ENCODE peak calls at places on chromosome 3, in ten cellular contexts. M, R, A, H, Q, P, O, F, C and L are unnamed samples.

GRCh38 chr3:193944161-193944884 is 191.6 kb upstream of the HES1 start:
- DNase-seq in O (no peak), H (no peak), C (no peak), Q (no peak), P (no peak), M (no peak), A (no peak), R (no peak), F (no peak), L (no peak)

GRCh38 chr3:188051801-188052228 is 102.1 kb upstream of the LPP start:
- DNase-seq in P (no peak), H (no peak), M (peak), O (peak), R (no peak), Q (no peak), F (no peak), A (no peak), C (peak), L (no peak)

GRCh38 chr3:106829206-106829605 is 548.0 kb upstream of the CCDC54 start:
- DNase-seq in C (no peak), F (no peak), O (no peak), A (no peak), H (no peak), P (no peak), M (no peak), R (no peak), Q (no peak), L (peak)

GRCh38 chr3:119352863-119353527 is 58.8 kb downstream of the ARHGAP31 start:
- DNase-seq in A (no peak), H (no peak), O (no peak), Q (peak), P (peak), C (no peak), F (peak), M (no peak), R (no peak), L (peak)

GRCh38 chr3:187744169-187745151 is 808 bp downstream of the BCL6 start:
- DNase-seq in P (no peak), C (peak), F (no peak), Q (peak), M (peak), R (peak), O (peak), A (no peak), H (peak), L (no peak)

GRCh38 chr3:185733980-185734724 is 90.7 kb downstream of the IGF2BP2 start:
- DNase-seq in A (no peak), C (no peak), M (no peak), H (no peak), Q (peak), P (peak), F (peak), R (peak), O (no peak), L (peak)

GRCh38 chr3:99167016-99167415 is 265.5 kb upstream of the DCBLD2 start:
- DNase-seq in R (no peak), C (no peak), O (no peak), Q (no peak), F (no peak), P (no peak), M (no peak), H (no peak), A (no peak), L (peak)

GRCh38 chr3:151093148-151093547 is 7.7 kb downstream of the MED12L start:
- DNase-seq in R (no peak), C (no peak), F (no peak), H (no peak), O (no peak), Q (no peak), A (no peak), P (no peak), M (no peak), L (no peak)

GRCh38 chr3:6867269-6867668 is 6.4 kb downstream of the GRM7 start:
- DNase-seq in O (no peak), A (no peak), M (no peak), H (no peak), C (no peak), F (no peak), R (no peak), P (no peak), Q (no peak), L (no peak)

GRCh38 chr3:88291516-88291915 is 141.8 kb downstream of the C3orf38 start:
- DNase-seq in M (no peak), H (no peak), P (no peak), F (no peak), O (no peak), A (no peak), R (no peak), Q (no peak), C (no peak), L (no peak)

GRCh38 chr3:111924283-111924682 is 54.5 kb upstream of the ABHD10 start:
- DNase-seq in O (peak), R (no peak), C (peak), P (no peak), M (no peak), F (no peak), H (no peak), A (no peak), Q (no peak), L (no peak)

GRCh38 chr3:72418149-72418686 is 430.0 kb downstream of the SHQ1 start:
- DNase-seq in R (no peak), O (no peak), H (no peak), C (no peak), F (no peak), A (peak), Q (no peak), M (no peak), P (peak), L (no peak)

GRCh38 chr3:52689151-52689550 is 3.3 kb downstream of the GNL3 start:
- DNase-seq in C (no peak), P (no peak), Q (no peak), O (no peak), R (no peak), A (no peak), H (no peak), M (no peak), F (no peak), L (no peak)

GRCh38 chr3:186268616-186269448 is 93.2 kb downstream of the DGKG start:
- DNase-seq in A (no peak), Q (no peak), O (no peak), P (peak), H (no peak), R (peak), F (no peak), C (no peak), M (no peak), L (no peak)

DNA sequence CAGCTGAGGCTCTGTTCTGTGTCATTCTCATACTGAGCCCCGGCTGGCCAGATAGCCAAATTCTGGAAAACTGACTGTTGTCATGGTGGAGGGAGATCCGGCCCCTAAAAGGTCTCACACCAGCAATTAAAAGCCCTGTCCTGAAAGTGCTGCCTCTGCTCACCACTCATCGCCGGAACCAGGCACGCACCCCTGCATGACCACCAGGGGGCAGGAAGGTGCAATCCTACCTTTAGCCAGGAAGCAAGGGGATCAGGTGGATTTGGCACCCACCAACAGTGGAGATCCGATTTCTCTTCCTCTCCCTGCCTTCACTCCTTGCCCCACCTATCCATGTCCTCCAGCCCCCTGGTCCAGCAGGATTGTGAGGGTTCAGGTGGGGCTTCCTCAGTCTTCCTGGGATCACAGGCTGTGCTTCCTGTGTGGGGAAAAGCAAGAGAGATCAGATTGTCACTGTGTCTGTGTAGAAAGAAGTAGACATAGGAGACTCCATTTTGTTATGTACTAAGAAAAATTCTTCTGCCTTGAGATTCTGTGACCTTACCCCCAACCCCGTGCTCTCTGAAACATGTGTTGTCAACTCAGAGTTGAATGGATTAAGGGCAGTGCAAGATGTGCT is 16.1 kb upstream of the CACNA2D2 start:
- DNase-seq in Q (peak), P (peak), M (peak), A (peak), H (peak), R (peak), F (peak), O (no peak), C (peak), L (peak)
- TF ChIP-seq CTCF in Q (peak), P (peak), M (peak), A (peak), H (peak), R (peak), F (peak), O (peak), C (peak), L (peak)

GRCh38 chr3:127001486-127002194 is 18.7 kb downstream of the PLXNA1 start:
- DNase-seq in H (no peak), Q (no peak), C (no peak), O (peak), R (no peak), M (no peak), P (no peak), A (no peak), F (no peak), L (no peak)
- H3K4me3 ChIP-seq in H (no peak), Q (no peak), C (no peak), O (peak), R (no peak), M (no peak), P (no peak), A (no peak), F (no peak), L (no peak)

GRCh38 chr3:70885636-70886035 is 573.2 kb upstream of the MDFIC2 start:
- DNase-seq in H (no peak), M (no peak), P (no peak), C (no peak), O (no peak), A (no peak), Q (no peak), R (no peak), F (no peak), L (no peak)
- TF ChIP-seq CTCF in H (no peak), M (no peak), P (no peak), C (no peak), O (no peak), A (no peak), Q (no peak), R (no peak), F (no peak), L (no peak)

DNA sequence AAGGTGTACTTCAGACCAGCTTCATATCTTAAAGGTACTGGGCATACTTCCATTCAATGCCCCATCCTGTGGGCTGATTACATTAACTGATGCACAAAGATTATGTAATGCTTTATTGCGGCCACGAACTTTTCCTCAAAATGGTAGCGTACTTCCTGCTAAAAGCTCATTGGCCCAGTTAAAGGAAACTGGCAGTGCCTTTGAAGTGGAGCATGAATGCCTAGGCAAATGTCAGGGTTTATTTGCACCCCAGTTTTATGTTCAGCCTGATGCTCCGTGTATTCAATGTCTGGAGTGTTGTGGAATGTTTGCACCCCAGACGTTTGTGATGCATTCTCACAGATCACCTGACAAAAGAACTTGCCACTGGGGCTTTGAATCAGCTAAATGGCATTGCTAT is 3.4 kb downstream of the SKIL start:
- DNase-seq in A (no peak), C (no peak), H (no peak), F (no peak), R (no peak), Q (no peak), P (no peak), M (no peak), O (no peak), L (no peak)
- H3K4me3 ChIP-seq in A (no peak), C (no peak), H (no peak), F (no peak), R (no peak), Q (peak), P (no peak), M (no peak), O (no peak), L (no peak)

DNA sequence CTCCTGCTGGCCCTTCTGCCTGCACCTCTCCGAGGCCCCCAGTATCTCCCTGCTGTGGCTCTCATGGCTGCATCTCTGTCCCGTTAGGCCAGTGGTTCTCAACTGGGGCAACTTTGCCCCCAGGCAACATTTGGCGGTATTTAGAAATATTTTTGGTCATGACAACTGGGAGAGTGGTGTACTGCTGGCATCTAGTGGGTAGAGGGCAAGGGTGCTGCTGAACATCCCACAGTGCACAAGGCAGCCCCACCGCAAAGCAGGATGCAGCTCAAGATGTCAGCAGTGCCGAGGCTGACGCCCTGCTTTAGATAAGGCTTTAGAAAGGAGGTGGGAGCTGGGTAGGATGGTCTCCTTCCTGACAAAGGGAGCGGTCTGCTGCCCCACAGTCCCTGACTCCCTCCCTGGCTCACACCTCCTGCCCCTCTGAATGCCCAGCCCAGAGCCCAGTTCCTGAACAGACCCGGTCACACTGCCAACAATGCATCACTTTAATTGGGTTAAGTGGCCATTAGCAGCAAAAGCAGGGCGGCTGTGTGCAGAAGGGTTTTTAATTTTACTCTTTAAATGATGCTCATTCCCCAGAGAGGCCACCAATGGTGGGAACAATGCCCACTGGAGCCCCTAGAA is 68.8 kb upstream of the TMEM115 start:
- DNase-seq in Q (no peak), H (no peak), P (no peak), F (no peak), M (no peak), A (no peak), O (no peak), C (no peak), R (no peak), L (no peak)
- TF ChIP-seq CTCF in Q (peak), H (no peak), P (no peak), F (no peak), M (no peak), A (no peak), O (no peak), C (no peak), R (no peak), L (no peak)

GRCh38 chr3:121997372-121997771 is 24.7 kb downstream of the ILDR1 start:
- DNase-seq in C (no peak), H (no peak), P (peak), F (no peak), A (no peak), Q (no peak), M (no peak), R (no peak), O (no peak), L (no peak)

GRCh38 chr3:121992601-121993560 is 29.2 kb downstream of the ILDR1 start:
- DNase-seq in M (no peak), A (peak), Q (no peak), F (no peak), O (no peak), H (no peak), P (peak), R (peak), C (no peak), L (no peak)

GRCh38 chr3:121998030-121998580 is 23.9 kb downstream of the ILDR1 start:
- DNase-seq in Q (peak), R (no peak), C (no peak), A (no peak), P (peak), O (no peak), M (no peak), H (no peak), F (no peak), L (peak)

GRCh38 chr3:121998588-121999473 is 23.2 kb downstream of the ILDR1 start:
- DNase-seq in A (no peak), O (no peak), R (no peak), M (no peak), F (no peak), H (no peak), C (no peak), Q (peak), P (peak), L (peak)

GRCh38 chr3:121995190-121996137 is 26.6 kb downstream of the ILDR1 start:
- DNase-seq in Q (peak), M (no peak), O (no peak), F (peak), A (peak), R (peak), P (peak), C (peak), H (no peak), L (peak)
- H3K4me3 ChIP-seq in Q (no peak), M (no peak), O (no peak), F (no peak), A (no peak), R (no peak), P (no peak), C (no peak), H (no peak), L (no peak)

GRCh38 chr3:16300282-16300681 is 35.3 kb downstream of the OXNAD1 start:
- DNase-seq in M (no peak), O (no peak), H (no peak), A (peak), Q (no peak), P (peak), F (no peak), R (no peak), C (no peak), L (no peak)

GRCh38 chr3:16303037-16303436 is 38.0 kb downstream of the OXNAD1 start:
- DNase-seq in H (no peak), A (no peak), C (no peak), Q (no peak), F (no peak), P (no peak), R (no peak), M (no peak), O (no peak), L (no peak)

GRCh38 chr3:16302082-16302631 is 37.1 kb downstream of the OXNAD1 start:
- DNase-seq in Q (no peak), R (no peak), C (no peak), O (no peak), A (peak), P (no peak), F (no peak), H (no peak), M (no peak), L (peak)

GRCh38 chr3:16300881-16301359 is 35.9 kb downstream of the OXNAD1 start:
- DNase-seq in R (no peak), C (no peak), O (no peak), Q (no peak), M (no peak), P (peak), A (peak), F (no peak), H (no peak), L (no peak)

DNA sequence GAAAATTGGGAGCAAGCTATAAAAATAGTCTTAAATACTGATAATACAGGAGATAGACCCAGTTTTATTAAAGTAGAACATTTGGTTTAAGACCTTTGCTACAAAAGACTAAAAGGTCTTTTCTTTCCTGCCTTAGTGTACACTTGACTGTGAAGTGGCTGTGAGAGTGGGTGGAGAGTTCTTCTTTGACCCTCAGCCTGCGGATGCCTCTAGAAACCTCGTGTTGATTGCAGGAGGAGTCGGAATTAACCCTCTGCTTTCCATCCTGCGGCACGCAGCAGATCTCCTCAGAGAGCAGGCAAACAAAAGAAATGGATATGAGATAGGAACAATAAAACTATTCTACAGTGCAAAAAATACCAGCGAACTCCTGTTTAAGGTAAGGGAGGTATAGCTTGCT is 36.5 kb downstream of the OXNAD1 start:
- DNase-seq in R (no peak), C (no peak), O (no peak), Q (no peak), M (no peak), A (no peak), P (no peak), F (no peak), H (no peak), L (no peak)
- TF ChIP-seq CTCF in R (no peak), C (no peak), O (no peak), Q (no peak), M (no peak), A (no peak), P (no peak), F (no peak), H (no peak), L (no peak)

DNA sequence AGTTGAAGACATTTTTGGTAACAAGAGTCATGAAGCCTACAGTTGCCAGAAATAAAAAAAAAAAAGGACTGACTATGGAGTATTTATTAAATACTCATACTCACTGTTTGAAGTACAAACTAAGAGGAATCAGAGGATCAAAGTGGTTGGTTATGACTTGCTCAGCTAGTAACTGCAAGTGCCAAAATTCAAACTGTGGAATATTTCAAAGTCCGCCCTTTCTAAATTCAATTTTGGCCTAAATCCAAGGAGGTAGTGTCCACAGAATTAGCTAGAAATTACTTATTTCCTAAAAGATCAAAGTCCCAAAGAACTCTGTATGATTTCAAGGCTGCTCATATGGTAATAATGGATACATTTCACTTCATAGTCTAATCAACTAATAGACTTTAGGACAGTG is 274.5 kb downstream of the ZBTB20 start:
- DNase-seq in A (no peak), O (no peak), F (no peak), Q (no peak), P (no peak), C (no peak), M (no peak), R (no peak), H (no peak), L (no peak)
- H3K4me3 ChIP-seq in A (no peak), O (no peak), F (no peak), Q (no peak), P (no peak), C (no peak), M (no peak), R (no peak), H (no peak), L (no peak)

DNA sequence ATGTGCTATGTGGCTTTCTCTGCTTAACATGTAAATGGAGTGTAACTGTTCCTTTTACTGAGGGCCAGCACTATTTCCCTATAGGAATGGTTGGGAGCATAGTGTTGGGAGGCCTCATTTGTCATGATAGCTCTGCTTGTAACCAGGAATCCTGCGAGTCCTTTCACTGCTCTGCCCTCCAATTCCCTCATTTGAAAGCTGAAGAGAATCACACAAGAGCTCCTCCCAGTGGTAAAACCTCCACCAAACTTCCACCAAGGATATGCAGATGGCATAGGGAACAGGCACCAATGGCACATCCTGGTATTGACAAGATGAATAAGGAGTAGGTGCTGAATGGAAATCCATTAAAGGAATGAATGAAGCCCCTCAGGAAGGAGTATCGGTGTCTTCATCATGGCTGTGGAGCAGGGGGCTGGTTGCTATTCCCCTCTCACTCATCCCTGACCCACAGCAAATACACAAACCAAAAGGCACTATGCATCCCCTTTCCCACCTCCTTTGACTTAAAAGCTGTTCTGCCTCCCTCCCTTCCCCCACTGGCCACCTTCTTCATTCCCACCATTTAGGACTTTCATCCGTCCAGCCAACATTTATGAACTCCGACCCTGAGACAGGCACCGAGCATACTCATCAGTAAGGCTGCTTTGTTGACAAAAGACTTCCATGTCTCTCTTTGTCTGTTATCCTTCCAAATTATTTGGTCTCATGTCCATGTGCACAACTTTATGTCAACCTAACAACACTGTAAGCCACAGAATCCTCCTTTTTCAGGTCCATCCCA is 560.8 kb downstream of the FOXP1 start:
- DNase-seq in H (no peak), Q (no peak), F (no peak), R (peak), C (no peak), A (no peak), M (no peak), P (no peak), O (no peak), L (no peak)
- TF ChIP-seq CTCF in H (no peak), Q (peak), F (peak), R (peak), C (no peak), A (peak), M (no peak), P (no peak), O (no peak), L (no peak)